ENCODE peak calls at places on chromosomes 1 and 21, in four cellular contexts. X, R, Y and O are unnamed samples.
A peak's percentile ranks its signal among the peaks of the same experiment; 100 is the strongest.

GRCh38 chr1:201016211-201016651 is 7.3 kb downstream of the KIF21B start:
- DNase-seq in Y (peak; percentile 58), R (no peak), X (peak; percentile 29), O (no peak)

GRCh38 chr1:229844675-229845074 is 218.6 kb downstream of the URB2 start:
- DNase-seq in Y (peak; percentile 61), X (no peak), R (no peak), O (no peak)

GRCh38 chr1:204287466-204287881 is 72.3 kb downstream of the PLEKHA6 start:
- DNase-seq in Y (no peak), R (no peak), X (no peak), O (no peak)

GRCh38 chr21:23402929-23403520 is 2204.3 kb downstream of the MRPL39 start:
- DNase-seq in X (no peak), Y (no peak), R (no peak), O (no peak)

GRCh38 chr21:26833460-26833939 is 11.7 kb downstream of the ADAMTS1 start:
- DNase-seq in X (no peak), Y (no peak), R (peak; percentile 48), O (no peak)

GRCh38 chr1:1788646-1789431 is 10.6 kb upstream of the NADK start:
- DNase-seq in X (no peak), R (peak; percentile 44), Y (peak; percentile 72), O (no peak)

GRCh38 chr1:172956871-172957270 is 93.9 kb downstream of the TNFSF18 start:
- DNase-seq in R (no peak), X (no peak), Y (no peak), O (no peak)

GRCh38 chr1:205316179-205316578 is 5.4 kb downstream of the NUAK2 start:
- DNase-seq in X (no peak), R (no peak), Y (no peak), O (no peak)

GRCh38 chr21:15604424-15604823 is 125.4 kb upstream of the USP25 start:
- DNase-seq in X (peak; percentile 63), R (peak; percentile 61), Y (no peak), O (no peak)

GRCh38 chr1:26164036-26164927 is 4.5 kb downstream of the C1orf232 start:
- DNase-seq in R (no peak), Y (peak; percentile 40), X (no peak), O (peak; percentile 56)

GRCh38 chr1:151106891-151107290 is 36.3 kb downstream of the GABPB2 start:
- DNase-seq in Y (no peak), R (peak; percentile 15), X (peak; percentile 32), O (no peak)

GRCh38 chr1:76289692-76290091 is 215.1 kb downstream of the ST6GALNAC3 start:
- DNase-seq in R (no peak), X (no peak), Y (no peak), O (no peak)

GRCh38 chr1:202812176-202813026 is 1.6 kb downstream of the PCAT6 start:
- DNase-seq in R (no peak), X (no peak), Y (peak; percentile 54), O (no peak)

GRCh38 chr1:12356004-12356890 is 126.4 kb downstream of the VPS13D start:
- DNase-seq in R (peak; percentile 75), Y (no peak), X (peak; percentile 93), O (no peak)

GRCh38 chr21:42568377-42568776 is 54.7 kb downstream of the SLC37A1 start:
- DNase-seq in X (no peak), R (no peak), Y (no peak), O (no peak)

GRCh38 chr21:38992737-38993136 is 187.0 kb downstream of the ETS2 start:
- DNase-seq in Y (no peak), X (no peak), R (peak; percentile 82), O (no peak)

GRCh38 chr1:15736666-15737229 is 690 bp downstream of the SLC25A34 start:
- DNase-seq in R (no peak), X (no peak), Y (peak; percentile 79), O (no peak)

GRCh38 chr1:171310661-171311087 is 3.3 kb upstream of the FMO4 start:
- DNase-seq in R (no peak), Y (no peak), X (no peak), O (no peak)

GRCh38 chr1:227782226-227782625 is 33.2 kb upstream of the PRSS38 start:
- DNase-seq in Y (no peak), R (no peak), X (no peak), O (peak; percentile 7)

GRCh38 chr1:199038188-199038587 is 399.3 kb downstream of the PTPRC start:
- DNase-seq in Y (no peak), R (no peak), X (no peak), O (no peak)

GRCh38 chr1:198649598-198650338 is 10.9 kb downstream of the PTPRC start:
- DNase-seq in Y (no peak), R (no peak), X (no peak), O (no peak)

GRCh38 chr1:160658956-160659255 is 12.1 kb upstream of the SLAMF1 start:
- DNase-seq in X (no peak), Y (no peak), R (no peak), O (no peak)

GRCh38 chr1:7912743-7913557 is 27.7 kb downstream of the TNFRSF9 start:
- DNase-seq in Y (peak; percentile 70), X (no peak), R (no peak), O (no peak)

GRCh38 chr1:101142244-101142643 is 94.6 kb upstream of the S1PR1 start:
- DNase-seq in Y (no peak), X (no peak), R (no peak), O (no peak)
- TF ChIP-seq CTCF in Y (no peak), X (no peak), R (no peak), O (no peak)

GRCh38 chr1:31401241-31401640 is 11.8 kb upstream of the SERINC2 start:
- DNase-seq in X (no peak), Y (no peak), R (no peak), O (no peak)
- TF ChIP-seq CTCF in X (peak; percentile 5), Y (no peak), R (peak; percentile 6), O (no peak)

DNA sequence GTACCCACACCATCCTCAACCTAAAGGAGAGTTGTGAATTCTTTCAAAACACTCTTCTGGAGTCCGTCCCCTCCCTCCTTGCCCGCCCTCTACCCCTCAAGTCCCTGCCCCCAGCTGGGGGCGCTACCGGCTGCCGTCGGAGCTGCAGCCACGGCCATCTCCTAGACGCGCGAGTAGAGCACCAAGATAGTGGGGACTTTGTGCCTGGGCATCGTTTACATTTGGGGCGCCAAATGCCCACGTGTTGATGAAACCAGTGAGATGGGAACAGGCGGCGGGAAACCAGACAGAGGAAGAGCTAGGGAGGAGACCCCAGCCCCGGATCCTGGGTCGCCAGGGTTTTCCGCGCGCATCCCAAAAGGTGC is 647 bp upstream of the OLIG2 start:
- DNase-seq in R (no peak), Y (no peak), X (no peak), O (no peak)
- TF ChIP-seq CTCF in R (no peak), Y (no peak), X (no peak), O (no peak)

GRCh38 chr1:244138399-244138798 is 87.3 kb downstream of the ZBTB18 start:
- DNase-seq in Y (no peak), X (no peak), R (no peak), O (no peak)

GRCh38 chr1:244144053-244144452 is 93.0 kb downstream of the ZBTB18 start:
- DNase-seq in X (no peak), Y (no peak), R (no peak), O (no peak)

GRCh38 chr1:244137261-244137660 is 86.2 kb downstream of the ZBTB18 start:
- DNase-seq in X (no peak), Y (no peak), R (no peak), O (no peak)

GRCh38 chr1:244137725-244138124 is 86.6 kb downstream of the ZBTB18 start:
- DNase-seq in R (peak; percentile 4), X (peak; percentile 88), Y (no peak), O (no peak)

GRCh38 chr1:244140420-244140819 is 89.3 kb downstream of the ZBTB18 start:
- DNase-seq in R (no peak), X (no peak), Y (no peak), O (no peak)
- TF ChIP-seq CTCF in R (no peak), X (no peak), Y (no peak), O (no peak)

DNA sequence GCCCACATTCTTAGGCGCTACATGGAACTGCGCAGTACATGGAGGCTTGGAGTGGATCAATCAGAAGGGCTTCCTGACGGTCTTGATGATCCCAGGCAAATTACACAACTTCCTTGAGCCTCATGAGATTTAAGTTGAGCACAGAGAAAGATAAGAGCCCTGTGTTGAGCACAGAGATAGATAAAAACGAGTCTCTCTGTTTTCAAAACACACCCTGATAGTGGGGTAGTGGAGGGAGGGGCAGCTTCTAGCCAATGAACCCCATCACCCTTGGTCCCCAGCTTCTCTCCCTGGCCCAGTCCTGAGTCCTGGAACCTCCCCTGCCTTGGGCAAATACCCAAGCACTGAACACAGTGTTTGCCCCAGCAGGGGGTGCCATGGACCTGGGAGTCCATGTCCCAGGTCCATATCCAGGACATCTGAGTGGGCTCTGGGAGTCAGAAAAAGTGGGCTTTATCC is 9.1 kb downstream of the POU3F1 start:
- DNase-seq in Y (peak; percentile 35), R (peak; percentile 35), X (no peak), O (no peak)
- TF ChIP-seq CTCF in Y (no peak), R (no peak), X (no peak), O (no peak)

DNA sequence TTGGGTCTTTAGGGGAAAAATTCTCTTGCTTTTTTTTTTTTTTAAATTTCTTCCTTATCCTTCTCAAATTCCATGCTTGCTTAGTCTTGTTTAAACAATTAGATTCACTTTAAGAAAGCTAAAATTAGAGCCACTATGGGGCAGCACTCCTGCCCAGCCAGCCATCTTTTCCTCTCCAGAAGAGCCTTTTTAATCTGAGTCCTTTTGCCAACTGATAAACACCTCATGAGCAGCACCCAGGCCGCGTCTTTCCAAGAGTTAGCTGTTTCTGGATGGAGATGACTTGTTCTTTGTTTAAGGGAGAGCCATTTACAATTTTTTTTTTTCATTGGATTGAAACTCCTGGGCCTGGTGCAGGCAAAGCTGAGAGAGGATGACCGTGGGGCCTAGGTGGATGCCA is 53.3 kb upstream of the TSPAN2 start:
- DNase-seq in Y (no peak), R (peak; percentile 85), X (no peak), O (no peak)
- TF ChIP-seq CTCF in Y (no peak), R (peak; percentile 45), X (no peak), O (no peak)

DNA sequence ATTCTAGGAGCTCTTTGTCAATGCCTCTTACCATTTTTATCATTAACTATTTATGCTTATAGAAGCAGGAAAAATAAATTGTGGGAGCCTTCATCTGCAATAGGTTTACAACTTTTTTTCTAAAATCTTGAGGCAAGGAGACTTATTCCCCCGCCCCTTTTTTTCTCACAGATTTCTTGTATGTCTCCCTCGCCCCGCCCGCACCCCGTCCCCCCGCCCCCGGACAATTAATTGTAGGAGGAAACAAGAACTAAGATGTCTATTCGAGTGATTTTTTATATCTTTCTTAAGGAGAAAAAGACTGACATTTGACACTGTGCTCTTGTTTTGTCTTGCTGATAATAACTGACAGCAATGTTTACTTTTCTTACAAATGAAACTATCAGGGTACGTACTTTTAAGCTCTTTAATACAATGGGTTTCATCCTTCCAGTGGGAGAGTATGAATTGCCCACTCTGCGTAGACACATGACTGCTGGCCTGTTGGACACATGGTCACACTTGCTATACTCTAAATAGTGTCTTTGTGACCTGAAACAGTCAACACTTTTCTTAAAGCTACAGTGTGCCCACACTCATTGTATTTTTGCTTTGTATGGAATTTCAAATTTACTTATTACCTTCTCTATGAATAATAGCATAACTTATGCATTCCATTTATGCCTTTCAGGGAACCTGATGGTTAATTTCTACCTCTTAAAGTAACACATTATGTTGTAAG is 1.5 kb upstream of the IVNS1ABP start:
- DNase-seq in X (no peak), Y (no peak), R (no peak), O (no peak)
- TF ChIP-seq CTCF in X (no peak), Y (no peak), R (no peak), O (no peak)